ENCODE peak calls at places on chromosomes 5 and 9, in six cellular contexts. One of them, this sample, is unnamed.

GRCh38 chr5:66666778-66667177 is 70.6 kb downstream of the MAST4 start:
- DNase-seq in tibial nerve: no peak
- DNase-seq in GM12878: no peak
- DNase-seq in heart right ventricle: peak
- DNase-seq in AG04450: no peak
- DNase-seq in CD8-positive, alpha-beta T cell: no peak
- DNase-seq in this sample: no peak

GRCh38 chr5:108115673-108116072 is 266.2 kb downstream of the FBXL17 start:
- DNase-seq in tibial nerve: no peak
- DNase-seq in AG04450: no peak
- DNase-seq in CD8-positive, alpha-beta T cell: no peak
- DNase-seq in GM12878: no peak
- DNase-seq in heart right ventricle: no peak
- DNase-seq in this sample: no peak

GRCh38 chr9:71752352-71752751 is 16.0 kb downstream of the CEMIP2 start:
- DNase-seq in heart right ventricle: no peak
- DNase-seq in AG04450: no peak
- DNase-seq in tibial nerve: no peak
- DNase-seq in CD8-positive, alpha-beta T cell: no peak
- DNase-seq in GM12878: no peak
- DNase-seq in this sample: no peak

GRCh38 chr5:36457511-36458260 is 148.7 kb upstream of the SLC1A3 start:
- DNase-seq in heart right ventricle: no peak
- DNase-seq in AG04450: no peak
- DNase-seq in GM12878: no peak
- DNase-seq in CD8-positive, alpha-beta T cell: no peak
- DNase-seq in tibial nerve: no peak
- DNase-seq in this sample: no peak

GRCh38 chr5:114243281-114243982 is 118.4 kb upstream of the KCNN2 start:
- DNase-seq in GM12878: no peak
- DNase-seq in heart right ventricle: no peak
- DNase-seq in CD8-positive, alpha-beta T cell: no peak
- DNase-seq in tibial nerve: no peak
- DNase-seq in AG04450: peak
- DNase-seq in this sample: no peak

GRCh38 chr5:16742938-16743337 is 126.1 kb upstream of the RETREG1 start:
- DNase-seq in tibial nerve: no peak
- DNase-seq in AG04450: no peak
- DNase-seq in GM12878: no peak
- DNase-seq in heart right ventricle: no peak
- DNase-seq in CD8-positive, alpha-beta T cell: no peak
- DNase-seq in this sample: no peak

GRCh38 chr9:133956520-133957076 is 35.5 kb downstream of the VAV2 start:
- DNase-seq in tibial nerve: no peak
- DNase-seq in AG04450: no peak
- DNase-seq in CD8-positive, alpha-beta T cell: no peak
- DNase-seq in heart right ventricle: peak
- DNase-seq in GM12878: no peak
- DNase-seq in this sample: no peak

GRCh38 chr9:132647355-132647754 is 22.4 kb downstream of the DDX31 start:
- DNase-seq in GM12878: no peak
- DNase-seq in CD8-positive, alpha-beta T cell: no peak
- DNase-seq in AG04450: peak
- DNase-seq in heart right ventricle: no peak
- DNase-seq in tibial nerve: no peak
- DNase-seq in this sample: no peak

GRCh38 chr5:90909091-90909503 is 350.5 kb downstream of the ADGRV1 start:
- DNase-seq in AG04450: peak
- DNase-seq in tibial nerve: no peak
- DNase-seq in CD8-positive, alpha-beta T cell: no peak
- DNase-seq in heart right ventricle: no peak
- DNase-seq in GM12878: no peak
- DNase-seq in this sample: no peak

GRCh38 chr5:113038714-113039113 is 62.1 kb downstream of the DCP2 start:
- DNase-seq in AG04450: no peak
- DNase-seq in tibial nerve: no peak
- DNase-seq in heart right ventricle: no peak
- DNase-seq in GM12878: no peak
- DNase-seq in CD8-positive, alpha-beta T cell: no peak
- DNase-seq in this sample: no peak

GRCh38 chr9:95462419-95463121 is 54.2 kb downstream of the PTCH1 start:
- DNase-seq in AG04450: peak
- DNase-seq in GM12878: peak
- DNase-seq in CD8-positive, alpha-beta T cell: peak
- DNase-seq in heart right ventricle: peak
- DNase-seq in tibial nerve: peak
- DNase-seq in this sample: no peak

GRCh38 chr5:180049357-180049673 is 22.2 kb downstream of the RNF130 start:
- DNase-seq in GM12878: no peak
- DNase-seq in AG04450: no peak
- DNase-seq in CD8-positive, alpha-beta T cell: no peak
- DNase-seq in heart right ventricle: no peak
- DNase-seq in tibial nerve: no peak
- DNase-seq in this sample: no peak

DNA sequence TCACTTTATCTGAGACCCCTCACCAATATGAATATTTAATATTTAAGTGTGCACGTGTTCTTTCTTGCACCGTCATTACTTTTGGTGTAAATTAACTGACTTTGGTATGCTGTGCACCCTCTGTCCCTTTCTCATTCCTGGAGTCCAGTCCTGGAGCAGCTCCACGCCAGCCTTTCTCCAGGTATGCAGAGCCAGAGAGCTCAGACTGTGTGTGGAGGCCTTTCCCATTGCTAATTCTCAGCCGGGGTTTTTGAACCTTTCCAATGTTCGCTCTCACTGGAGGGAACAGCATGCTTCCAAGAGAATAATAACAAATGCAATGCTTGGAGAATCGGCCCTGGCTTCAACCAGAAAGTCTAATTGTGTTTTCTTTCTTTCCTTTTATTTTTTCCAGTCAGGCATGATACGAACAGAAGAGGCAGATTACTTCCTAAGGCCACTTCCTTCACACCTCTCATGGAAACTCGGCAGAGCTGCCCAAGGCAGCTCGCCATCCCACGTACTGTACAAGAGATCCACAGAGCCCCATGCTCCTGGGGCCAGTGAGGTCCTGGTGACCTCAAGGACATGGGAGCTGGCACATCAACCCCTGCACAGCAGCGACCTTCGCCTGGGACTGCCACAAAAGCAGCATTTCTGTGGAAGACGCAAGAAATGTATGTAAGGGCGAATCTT is 41.7 kb downstream of the ADAMTS16 start:
- DNase-seq in CD8-positive, alpha-beta T cell: no peak
- DNase-seq in GM12878: no peak
- DNase-seq in tibial nerve: no peak
- DNase-seq in heart right ventricle: no peak
- DNase-seq in AG04450: no peak
- DNase-seq in this sample: no peak
- H3K27ac ChIP-seq in CD8-positive, alpha-beta T cell: no peak
- H3K27ac ChIP-seq in GM12878: no peak
- H3K27ac ChIP-seq in tibial nerve: no peak
- H3K27ac ChIP-seq in heart right ventricle: no peak
- H3K27ac ChIP-seq in AG04450: no peak
- H3K27ac ChIP-seq in this sample: no peak

DNA sequence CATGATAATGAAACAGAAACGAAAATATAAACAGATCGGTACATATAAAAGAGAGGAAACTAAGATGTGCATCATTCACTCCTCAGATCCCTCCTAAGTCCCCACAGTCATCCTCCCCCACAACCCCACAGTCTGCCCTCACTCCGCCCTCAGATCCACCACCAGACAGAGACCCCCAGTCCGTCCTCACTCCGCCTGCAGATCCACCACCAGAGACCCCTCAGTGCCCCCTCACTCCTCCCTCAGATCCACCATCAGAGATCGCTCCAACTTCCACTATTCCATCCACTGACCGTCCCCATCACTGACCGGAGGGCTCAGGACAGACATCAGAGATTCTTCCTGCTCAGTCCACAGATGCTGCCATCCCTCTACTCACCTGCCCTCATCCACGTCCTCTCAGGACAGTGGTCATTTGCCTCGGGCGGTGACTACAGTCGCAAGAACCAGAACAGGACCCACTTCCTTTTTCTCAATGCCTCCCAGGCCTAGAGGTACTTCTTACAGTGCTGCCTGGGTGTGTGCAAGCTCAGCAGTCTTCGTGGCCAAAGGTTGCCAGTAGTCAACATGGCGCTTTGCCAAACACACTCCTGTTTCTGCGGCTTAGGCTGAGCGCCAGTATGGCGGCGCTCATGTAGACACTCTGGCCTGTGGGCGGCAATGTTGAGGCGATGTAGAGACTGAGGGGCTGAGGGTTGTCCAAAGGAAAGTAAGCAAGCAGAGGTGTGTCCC is 8.3 kb upstream of the SPATA31C1 start:
- DNase-seq in CD8-positive, alpha-beta T cell: no peak
- DNase-seq in GM12878: no peak
- DNase-seq in tibial nerve: no peak
- DNase-seq in AG04450: no peak
- DNase-seq in heart right ventricle: no peak
- DNase-seq in this sample: no peak
- H3K4me3 ChIP-seq in CD8-positive, alpha-beta T cell: no peak
- H3K4me3 ChIP-seq in GM12878: no peak
- H3K4me3 ChIP-seq in tibial nerve: no peak
- H3K4me3 ChIP-seq in AG04450: no peak
- H3K4me3 ChIP-seq in heart right ventricle: no peak
- H3K4me3 ChIP-seq in this sample: no peak

GRCh38 chr9:124849801-124850200 is 3.5 kb upstream of the WDR38 start:
- DNase-seq in GM12878: no peak
- DNase-seq in tibial nerve: peak
- DNase-seq in heart right ventricle: no peak
- DNase-seq in CD8-positive, alpha-beta T cell: no peak
- DNase-seq in AG04450: peak
- DNase-seq in this sample: no peak
- TF ChIP-seq CTCF in GM12878: no peak
- TF ChIP-seq CTCF in tibial nerve: no peak
- TF ChIP-seq CTCF in heart right ventricle: no peak
- TF ChIP-seq CTCF in CD8-positive, alpha-beta T cell: no peak
- TF ChIP-seq CTCF in AG04450: no peak
- TF ChIP-seq CTCF in this sample: no peak

GRCh38 chr5:10262121-10262774 is 12.2 kb downstream of the CCT5 start:
- DNase-seq in heart right ventricle: no peak
- DNase-seq in tibial nerve: no peak
- DNase-seq in CD8-positive, alpha-beta T cell: no peak
- DNase-seq in GM12878: no peak
- DNase-seq in AG04450: no peak
- DNase-seq in this sample: peak
- H3K27ac ChIP-seq in heart right ventricle: no peak
- H3K27ac ChIP-seq in tibial nerve: no peak
- H3K27ac ChIP-seq in CD8-positive, alpha-beta T cell: no peak
- H3K27ac ChIP-seq in GM12878: no peak
- H3K27ac ChIP-seq in AG04450: no peak
- H3K27ac ChIP-seq in this sample: no peak

DNA sequence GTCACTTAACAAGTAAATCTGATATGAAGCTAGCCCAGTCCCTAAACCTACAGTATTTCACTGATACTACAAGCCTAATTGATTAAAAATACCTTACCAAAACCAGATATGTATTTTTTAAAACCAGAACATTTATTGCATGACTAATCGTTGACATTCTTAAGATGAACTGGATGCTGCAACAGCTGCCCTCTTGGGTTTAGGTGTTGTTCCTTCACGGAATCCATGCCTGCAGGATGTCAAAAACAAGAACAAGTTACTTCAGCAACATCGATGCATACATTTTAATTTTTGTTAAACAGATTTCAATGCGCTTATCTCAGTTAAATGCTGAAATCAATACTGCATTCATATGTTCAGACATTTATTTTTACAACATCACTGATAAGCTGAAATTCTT is 2.7 kb downstream of the RPL37 start:
- DNase-seq in GM12878: no peak
- DNase-seq in CD8-positive, alpha-beta T cell: no peak
- DNase-seq in heart right ventricle: no peak
- DNase-seq in AG04450: no peak
- DNase-seq in tibial nerve: no peak
- DNase-seq in this sample: no peak
- H3K4me3 ChIP-seq in GM12878: peak
- H3K4me3 ChIP-seq in CD8-positive, alpha-beta T cell: no peak
- H3K4me3 ChIP-seq in heart right ventricle: no peak
- H3K4me3 ChIP-seq in AG04450: peak
- H3K4me3 ChIP-seq in tibial nerve: no peak
- H3K4me3 ChIP-seq in this sample: no peak

GRCh38 chr5:42887094-42887493 is 75.4 kb upstream of the SELENOP start:
- DNase-seq in GM12878: no peak
- DNase-seq in CD8-positive, alpha-beta T cell: no peak
- DNase-seq in tibial nerve: no peak
- DNase-seq in AG04450: no peak
- DNase-seq in heart right ventricle: no peak
- DNase-seq in this sample: no peak

GRCh38 chr5:42881416-42882109 is 69.9 kb upstream of the SELENOP start:
- DNase-seq in GM12878: no peak
- DNase-seq in heart right ventricle: no peak
- DNase-seq in tibial nerve: no peak
- DNase-seq in AG04450: no peak
- DNase-seq in CD8-positive, alpha-beta T cell: no peak
- DNase-seq in this sample: no peak

GRCh38 chr5:42886612-42887011 is 74.9 kb upstream of the SELENOP start:
- DNase-seq in heart right ventricle: no peak
- DNase-seq in AG04450: no peak
- DNase-seq in tibial nerve: no peak
- DNase-seq in GM12878: no peak
- DNase-seq in CD8-positive, alpha-beta T cell: no peak
- DNase-seq in this sample: no peak

GRCh38 chr5:42887575-42887974 is 75.9 kb upstream of the SELENOP start:
- DNase-seq in CD8-positive, alpha-beta T cell: no peak
- DNase-seq in GM12878: no peak
- DNase-seq in heart right ventricle: no peak
- DNase-seq in tibial nerve: no peak
- DNase-seq in AG04450: no peak
- DNase-seq in this sample: no peak

GRCh38 chr5:42884326-42884725 is 72.6 kb upstream of the SELENOP start:
- DNase-seq in AG04450: no peak
- DNase-seq in GM12878: no peak
- DNase-seq in heart right ventricle: no peak
- DNase-seq in tibial nerve: no peak
- DNase-seq in CD8-positive, alpha-beta T cell: no peak
- DNase-seq in this sample: no peak
- TF ChIP-seq CTCF in AG04450: no peak
- TF ChIP-seq CTCF in GM12878: no peak
- TF ChIP-seq CTCF in heart right ventricle: no peak
- TF ChIP-seq CTCF in tibial nerve: no peak
- TF ChIP-seq CTCF in CD8-positive, alpha-beta T cell: no peak
- TF ChIP-seq CTCF in this sample: no peak

GRCh38 chr9:115498338-115498737 is 380.4 kb upstream of the TNC start:
- DNase-seq in tibial nerve: no peak
- DNase-seq in heart right ventricle: no peak
- DNase-seq in GM12878: no peak
- DNase-seq in CD8-positive, alpha-beta T cell: no peak
- DNase-seq in AG04450: no peak
- DNase-seq in this sample: no peak
- H3K27ac ChIP-seq in tibial nerve: no peak
- H3K27ac ChIP-seq in heart right ventricle: no peak
- H3K27ac ChIP-seq in GM12878: no peak
- H3K27ac ChIP-seq in CD8-positive, alpha-beta T cell: no peak
- H3K27ac ChIP-seq in AG04450: no peak
- H3K27ac ChIP-seq in this sample: no peak